ENCODE peak calls at places on chromosomes 11 and 22, in eight cellular contexts. One of them, this sample, is unnamed. For H3K36me3, the result is how much of the 10 kb centered on the place peaks cover.

GRCh38 chr22:37428649-37429586 is 1.6 kb upstream of the ELFN2 start:
- DNase-seq in mammary epithelial cell: no peak
- DNase-seq in kidney: no peak
- DNase-seq in A673: peak
- DNase-seq in endothelial cell of umbilical vein: peak
- DNase-seq in pancreas: peak
- DNase-seq in endodermal cell: peak
- DNase-seq in CD4-positive, CD25-positive, alpha-beta regulatory T cell: peak
- DNase-seq in this sample: peak

GRCh38 chr22:50396751-50397370 is 53.7 kb downstream of the PPP6R2 start:
- DNase-seq in mammary epithelial cell: no peak
- DNase-seq in kidney: no peak
- DNase-seq in A673: no peak
- DNase-seq in endothelial cell of umbilical vein: peak
- DNase-seq in pancreas: no peak
- DNase-seq in endodermal cell: peak
- DNase-seq in CD4-positive, CD25-positive, alpha-beta regulatory T cell: no peak
- DNase-seq in this sample: no peak

GRCh38 chr11:13777341-13777985 is 109.0 kb downstream of the FAR1 start:
- DNase-seq in mammary epithelial cell: no peak
- DNase-seq in kidney: no peak
- DNase-seq in A673: no peak
- DNase-seq in endothelial cell of umbilical vein: no peak
- DNase-seq in pancreas: no peak
- DNase-seq in endodermal cell: peak
- DNase-seq in CD4-positive, CD25-positive, alpha-beta regulatory T cell: no peak
- DNase-seq in this sample: no peak

GRCh38 chr11:12449961-12450715 is 72.8 kb downstream of the PARVA start:
- DNase-seq in mammary epithelial cell: peak
- DNase-seq in kidney: no peak
- DNase-seq in A673: no peak
- DNase-seq in endothelial cell of umbilical vein: no peak
- DNase-seq in pancreas: no peak
- DNase-seq in endodermal cell: no peak
- DNase-seq in CD4-positive, CD25-positive, alpha-beta regulatory T cell: no peak
- DNase-seq in this sample: no peak

GRCh38 chr11:125092669-125093068 is 18.8 kb downstream of the TMEM218 start:
- DNase-seq in mammary epithelial cell: no peak
- DNase-seq in kidney: no peak
- DNase-seq in A673: no peak
- DNase-seq in endothelial cell of umbilical vein: no peak
- DNase-seq in pancreas: no peak
- DNase-seq in endodermal cell: peak
- DNase-seq in CD4-positive, CD25-positive, alpha-beta regulatory T cell: no peak
- DNase-seq in this sample: no peak

GRCh38 chr11:82864268-82864667 is 36.0 kb downstream of the PRCP start:
- DNase-seq in mammary epithelial cell: peak
- DNase-seq in kidney: peak
- DNase-seq in A673: peak
- DNase-seq in endothelial cell of umbilical vein: peak
- DNase-seq in pancreas: no peak
- DNase-seq in endodermal cell: peak
- DNase-seq in CD4-positive, CD25-positive, alpha-beta regulatory T cell: no peak
- DNase-seq in this sample: peak

GRCh38 chr11:73969991-73970800 is 12.4 kb downstream of the UCP2 start:
- DNase-seq in mammary epithelial cell: no peak
- DNase-seq in kidney: peak
- DNase-seq in A673: no peak
- DNase-seq in endothelial cell of umbilical vein: no peak
- DNase-seq in pancreas: peak
- DNase-seq in endodermal cell: no peak
- DNase-seq in CD4-positive, CD25-positive, alpha-beta regulatory T cell: no peak
- DNase-seq in this sample: no peak

GRCh38 chr11:45237666-45238348 is 48.3 kb downstream of the SYT13 start:
- DNase-seq in mammary epithelial cell: no peak
- DNase-seq in kidney: no peak
- DNase-seq in A673: no peak
- DNase-seq in endothelial cell of umbilical vein: no peak
- DNase-seq in pancreas: no peak
- DNase-seq in endodermal cell: no peak
- DNase-seq in CD4-positive, CD25-positive, alpha-beta regulatory T cell: no peak
- DNase-seq in this sample: no peak

GRCh38 chr11:126969865-126970479 is 30.6 kb downstream of the KIRREL3 start:
- DNase-seq in mammary epithelial cell: peak
- DNase-seq in kidney: no peak
- DNase-seq in A673: peak
- DNase-seq in endothelial cell of umbilical vein: no peak
- DNase-seq in pancreas: no peak
- DNase-seq in endodermal cell: peak
- DNase-seq in CD4-positive, CD25-positive, alpha-beta regulatory T cell: no peak
- DNase-seq in this sample: no peak

GRCh38 chr11:70282012-70282411 is 11.5 kb downstream of the PPFIA1 start:
- DNase-seq in mammary epithelial cell: no peak
- DNase-seq in kidney: peak
- DNase-seq in A673: no peak
- DNase-seq in endothelial cell of umbilical vein: no peak
- DNase-seq in pancreas: no peak
- DNase-seq in endodermal cell: no peak
- DNase-seq in CD4-positive, CD25-positive, alpha-beta regulatory T cell: no peak
- DNase-seq in this sample: no peak
- H3K36me3 ChIP-seq in mammary epithelial cell: under half
- H3K36me3 ChIP-seq in kidney: under half
- H3K36me3 ChIP-seq in A673: half or more
- H3K36me3 ChIP-seq in endothelial cell of umbilical vein: under half
- H3K36me3 ChIP-seq in pancreas: under half
- H3K36me3 ChIP-seq in endodermal cell: half or more
- H3K36me3 ChIP-seq in CD4-positive, CD25-positive, alpha-beta regulatory T cell: half or more
- H3K36me3 ChIP-seq in this sample: under half

DNA sequence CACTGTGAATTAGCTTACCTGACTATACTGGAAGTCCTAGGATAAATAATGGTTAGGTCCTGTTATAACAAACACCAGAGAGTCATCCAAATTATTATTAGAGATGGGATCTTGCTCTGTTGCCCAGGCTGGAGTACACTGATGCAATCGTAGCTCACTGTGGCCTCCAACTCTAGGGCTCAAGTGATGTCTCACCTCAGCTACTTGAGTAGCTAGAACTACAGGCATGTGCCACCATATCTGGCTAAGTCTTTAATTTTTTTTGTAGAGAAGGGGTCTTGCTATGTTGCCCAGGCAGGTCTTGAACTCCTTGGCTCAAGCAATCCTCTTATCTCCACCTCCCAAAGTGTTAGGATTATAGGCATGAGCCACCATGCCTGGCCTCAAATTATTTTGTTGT is 37.2 kb downstream of the OSBP start:
- DNase-seq in mammary epithelial cell: no peak
- DNase-seq in kidney: no peak
- DNase-seq in A673: no peak
- DNase-seq in endothelial cell of umbilical vein: no peak
- DNase-seq in pancreas: no peak
- DNase-seq in endodermal cell: no peak
- DNase-seq in CD4-positive, CD25-positive, alpha-beta regulatory T cell: no peak
- DNase-seq in this sample: no peak
- H3K27ac ChIP-seq in mammary epithelial cell: no peak
- H3K27ac ChIP-seq in kidney: no peak
- H3K27ac ChIP-seq in A673: no peak
- H3K27ac ChIP-seq in endothelial cell of umbilical vein: no peak
- H3K27ac ChIP-seq in pancreas: no peak
- H3K27ac ChIP-seq in endodermal cell: no peak
- H3K27ac ChIP-seq in CD4-positive, CD25-positive, alpha-beta regulatory T cell: no peak
- H3K27ac ChIP-seq in this sample: no peak

GRCh38 chr22:46690146-46690545 is 47.9 kb downstream of the CERK start:
- DNase-seq in mammary epithelial cell: no peak
- DNase-seq in kidney: no peak
- DNase-seq in A673: no peak
- DNase-seq in endothelial cell of umbilical vein: no peak
- DNase-seq in pancreas: no peak
- DNase-seq in endodermal cell: no peak
- DNase-seq in CD4-positive, CD25-positive, alpha-beta regulatory T cell: no peak
- DNase-seq in this sample: no peak

GRCh38 chr22:46687045-46687444 is 51.0 kb downstream of the CERK start:
- DNase-seq in mammary epithelial cell: no peak
- DNase-seq in kidney: no peak
- DNase-seq in A673: no peak
- DNase-seq in endothelial cell of umbilical vein: no peak
- DNase-seq in pancreas: no peak
- DNase-seq in endodermal cell: no peak
- DNase-seq in CD4-positive, CD25-positive, alpha-beta regulatory T cell: no peak
- DNase-seq in this sample: no peak

GRCh38 chr22:46687460-46687859 is 50.6 kb downstream of the CERK start:
- DNase-seq in mammary epithelial cell: no peak
- DNase-seq in kidney: no peak
- DNase-seq in A673: no peak
- DNase-seq in endothelial cell of umbilical vein: no peak
- DNase-seq in pancreas: no peak
- DNase-seq in endodermal cell: no peak
- DNase-seq in CD4-positive, CD25-positive, alpha-beta regulatory T cell: no peak
- DNase-seq in this sample: no peak

GRCh38 chr22:46686221-46686872 is 51.7 kb downstream of the CERK start:
- DNase-seq in mammary epithelial cell: no peak
- DNase-seq in kidney: peak
- DNase-seq in A673: no peak
- DNase-seq in endothelial cell of umbilical vein: peak
- DNase-seq in pancreas: no peak
- DNase-seq in endodermal cell: no peak
- DNase-seq in CD4-positive, CD25-positive, alpha-beta regulatory T cell: no peak
- DNase-seq in this sample: no peak

DNA sequence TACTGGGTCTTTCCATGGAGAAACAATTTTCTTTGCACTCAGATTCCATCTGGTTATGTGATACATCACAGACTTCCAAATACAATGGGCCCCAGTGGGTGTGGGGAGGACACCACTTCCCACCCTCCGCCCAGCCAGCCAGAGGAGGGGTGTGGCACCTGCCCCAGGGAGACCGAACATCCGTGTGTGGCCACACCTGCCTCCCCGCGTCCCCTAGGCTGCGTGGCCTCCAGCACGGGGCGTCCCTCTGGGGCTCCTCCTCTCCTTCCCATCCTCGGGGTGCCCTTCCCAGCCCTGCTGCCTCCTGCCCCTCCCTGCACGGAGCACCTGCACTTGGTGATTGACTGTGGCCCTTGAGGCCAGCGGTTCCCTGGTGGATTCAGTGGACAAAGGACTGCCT is 49.1 kb downstream of the CERK start:
- DNase-seq in mammary epithelial cell: no peak
- DNase-seq in kidney: no peak
- DNase-seq in A673: no peak
- DNase-seq in endothelial cell of umbilical vein: no peak
- DNase-seq in pancreas: no peak
- DNase-seq in endodermal cell: no peak
- DNase-seq in CD4-positive, CD25-positive, alpha-beta regulatory T cell: no peak
- DNase-seq in this sample: no peak
- H3K36me3 ChIP-seq in mammary epithelial cell: under half
- H3K36me3 ChIP-seq in kidney: under half
- H3K36me3 ChIP-seq in A673: half or more
- H3K36me3 ChIP-seq in endothelial cell of umbilical vein: under half
- H3K36me3 ChIP-seq in pancreas: half or more
- H3K36me3 ChIP-seq in endodermal cell: half or more
- H3K36me3 ChIP-seq in CD4-positive, CD25-positive, alpha-beta regulatory T cell: half or more
- H3K36me3 ChIP-seq in this sample: under half

GRCh38 chr11:1295591-1295990 is 13.8 kb downstream of the TOLLIP start:
- DNase-seq in mammary epithelial cell: no peak
- DNase-seq in kidney: peak
- DNase-seq in A673: no peak
- DNase-seq in endothelial cell of umbilical vein: no peak
- DNase-seq in pancreas: peak
- DNase-seq in endodermal cell: no peak
- DNase-seq in CD4-positive, CD25-positive, alpha-beta regulatory T cell: no peak
- DNase-seq in this sample: peak

GRCh38 chr11:1297576-1298473 is 11.6 kb downstream of the TOLLIP start:
- DNase-seq in mammary epithelial cell: no peak
- DNase-seq in kidney: peak
- DNase-seq in A673: no peak
- DNase-seq in endothelial cell of umbilical vein: no peak
- DNase-seq in pancreas: peak
- DNase-seq in endodermal cell: peak
- DNase-seq in CD4-positive, CD25-positive, alpha-beta regulatory T cell: no peak
- DNase-seq in this sample: peak

GRCh38 chr11:1298695-1299492 is 10.5 kb downstream of the TOLLIP start:
- DNase-seq in mammary epithelial cell: peak
- DNase-seq in kidney: peak
- DNase-seq in A673: peak
- DNase-seq in endothelial cell of umbilical vein: no peak
- DNase-seq in pancreas: peak
- DNase-seq in endodermal cell: peak
- DNase-seq in CD4-positive, CD25-positive, alpha-beta regulatory T cell: no peak
- DNase-seq in this sample: peak

GRCh38 chr11:1296287-1296686 is 13.1 kb downstream of the TOLLIP start:
- DNase-seq in mammary epithelial cell: no peak
- DNase-seq in kidney: peak
- DNase-seq in A673: no peak
- DNase-seq in endothelial cell of umbilical vein: no peak
- DNase-seq in pancreas: peak
- DNase-seq in endodermal cell: peak
- DNase-seq in CD4-positive, CD25-positive, alpha-beta regulatory T cell: no peak
- DNase-seq in this sample: no peak

DNA sequence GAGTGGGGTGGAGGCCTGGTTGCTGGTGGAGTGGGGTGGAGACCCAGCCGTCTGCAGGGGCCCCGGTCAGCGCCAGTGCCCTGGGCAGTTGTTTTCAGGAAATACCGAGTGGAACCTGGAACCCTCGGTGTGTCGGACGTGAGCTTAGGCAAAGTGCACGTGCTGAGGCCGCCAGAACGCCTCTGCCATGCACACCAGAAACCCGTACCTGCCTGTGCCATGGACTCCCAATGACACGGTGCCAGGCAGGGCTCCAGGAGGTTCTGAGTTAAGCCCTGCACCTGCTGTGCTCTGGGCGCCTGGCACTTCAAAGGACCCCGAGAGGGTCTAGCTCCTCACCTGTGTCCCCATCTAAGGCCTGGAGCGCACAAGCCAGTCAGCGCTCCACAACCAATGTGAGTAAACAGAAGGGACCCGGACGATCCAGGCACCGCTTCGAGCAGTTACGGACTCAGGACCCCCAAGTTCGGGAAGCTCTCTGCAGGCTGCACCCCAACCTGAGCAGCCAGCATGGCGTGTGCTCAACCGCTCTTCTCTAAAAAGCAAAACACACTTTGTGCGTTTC is 12.3 kb downstream of the TOLLIP start:
- DNase-seq in mammary epithelial cell: no peak
- DNase-seq in kidney: peak
- DNase-seq in A673: no peak
- DNase-seq in endothelial cell of umbilical vein: no peak
- DNase-seq in pancreas: peak
- DNase-seq in endodermal cell: peak
- DNase-seq in CD4-positive, CD25-positive, alpha-beta regulatory T cell: no peak
- DNase-seq in this sample: peak
- H3K27ac ChIP-seq in mammary epithelial cell: no peak
- H3K27ac ChIP-seq in kidney: no peak
- H3K27ac ChIP-seq in A673: no peak
- H3K27ac ChIP-seq in endothelial cell of umbilical vein: no peak
- H3K27ac ChIP-seq in pancreas: peak
- H3K27ac ChIP-seq in endodermal cell: no peak
- H3K27ac ChIP-seq in CD4-positive, CD25-positive, alpha-beta regulatory T cell: no peak
- H3K27ac ChIP-seq in this sample: no peak

DNA sequence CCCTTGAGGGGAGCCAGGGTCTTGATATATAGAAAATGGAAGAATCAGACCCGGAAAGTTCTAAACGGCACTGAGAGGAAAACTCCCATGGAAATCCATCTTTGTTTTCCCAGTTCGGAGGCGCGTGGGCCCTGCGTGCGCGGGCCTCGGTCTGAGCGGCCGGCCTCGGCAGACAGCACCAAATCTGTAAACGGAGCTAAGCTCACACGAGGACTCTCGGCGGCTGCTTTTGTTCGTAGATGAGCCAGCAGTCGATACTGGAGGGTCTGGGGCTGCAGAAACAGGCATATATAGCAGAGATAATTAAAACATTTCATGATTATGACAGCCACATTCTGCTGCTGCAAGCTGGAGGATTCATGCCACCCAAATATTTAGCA is 68.5 kb upstream of the PPARA start:
- DNase-seq in mammary epithelial cell: peak
- DNase-seq in kidney: peak
- DNase-seq in A673: peak
- DNase-seq in endothelial cell of umbilical vein: no peak
- DNase-seq in pancreas: peak
- DNase-seq in endodermal cell: no peak
- DNase-seq in CD4-positive, CD25-positive, alpha-beta regulatory T cell: no peak
- DNase-seq in this sample: peak
- H3K36me3 ChIP-seq in mammary epithelial cell: under half
- H3K36me3 ChIP-seq in kidney: under half
- H3K36me3 ChIP-seq in A673: under half
- H3K36me3 ChIP-seq in endothelial cell of umbilical vein: under half
- H3K36me3 ChIP-seq in pancreas: under half
- H3K36me3 ChIP-seq in endodermal cell: under half
- H3K36me3 ChIP-seq in CD4-positive, CD25-positive, alpha-beta regulatory T cell: under half
- H3K36me3 ChIP-seq in this sample: under half

This sample was measured in ovary.